ENCODE peak calls at places on chromosomes 7 and 10, in seven cellular contexts. M, T, V, E, K, R and L are unnamed samples.

GRCh38 chr10:29426420-29426819 is 137.6 kb downstream of the LYZL1 start:
- DNase-seq in R (no peak), V (no peak), E (no peak), K (no peak), M (no peak), T (no peak), L (no peak)

GRCh38 chr7:141295367-141295895 is 221.6 kb downstream of the TMEM178B start:
- DNase-seq in M (no peak), E (no peak), R (no peak), V (no peak), K (no peak), T (no peak), L (no peak)

GRCh38 chr10:115762029-115762428 is 511.0 kb downstream of the GFRA1 start:
- DNase-seq in K (peak), R (no peak), M (peak), E (no peak), T (no peak), V (no peak), L (no peak)

GRCh38 chr7:2660359-2661095 is 27.5 kb upstream of the AMZ1 start:
- DNase-seq in R (no peak), T (no peak), M (no peak), V (no peak), E (no peak), K (no peak), L (no peak)

GRCh38 chr10:103238506-103239252 is 7.0 kb upstream of the RPEL1 start:
- DNase-seq in R (no peak), E (peak), V (peak), K (no peak), M (peak), T (no peak), L (no peak)

GRCh38 chr7:152144557-152145245 is 119.2 kb downstream of the GALNT11 start:
- DNase-seq in E (no peak), K (no peak), M (no peak), V (no peak), R (no peak), T (no peak), L (no peak)

GRCh38 chr7:107234436-107234835 is 65.6 kb downstream of the HBP1 start:
- DNase-seq in E (no peak), V (no peak), K (no peak), T (no peak), R (no peak), M (peak), L (no peak)

GRCh38 chr7:64046041-64046389 is 781 bp downstream of the ZNF727 start:
- DNase-seq in M (no peak), V (no peak), E (no peak), K (no peak), R (no peak), T (no peak), L (no peak)

GRCh38 chr7:104137971-104138370 is 69.8 kb downstream of the ORC5 start:
- DNase-seq in M (peak), R (no peak), T (no peak), K (peak), E (no peak), V (no peak), L (no peak)

GRCh38 chr10:91579351-91579985 is 53.4 kb downstream of the PPP1R3C start:
- DNase-seq in M (peak), E (no peak), V (no peak), T (no peak), R (no peak), K (no peak), L (no peak)

GRCh38 chr7:42123716-42124115 is 113.3 kb downstream of the GLI3 start:
- DNase-seq in V (no peak), E (no peak), K (no peak), T (no peak), M (no peak), R (no peak), L (no peak)

GRCh38 chr7:42125321-42125720 is 111.7 kb downstream of the GLI3 start:
- DNase-seq in E (no peak), T (no peak), K (no peak), M (no peak), V (no peak), R (no peak), L (no peak)

GRCh38 chr7:42126475-42127231 is 110.4 kb downstream of the GLI3 start:
- DNase-seq in V (no peak), T (no peak), E (no peak), R (no peak), K (no peak), M (no peak), L (no peak)

GRCh38 chr7:42127232-42127622 is 109.8 kb downstream of the GLI3 start:
- DNase-seq in K (no peak), M (no peak), V (no peak), R (peak), E (no peak), T (no peak), L (no peak)

GRCh38 chr7:42128703-42129102 is 108.3 kb downstream of the GLI3 start:
- DNase-seq in K (peak), T (no peak), M (peak), E (no peak), R (peak), V (no peak), L (no peak)
- TF ChIP-seq CTCF in K (peak), T (peak), M (peak), E (peak), R (peak), V (no peak), L (peak)

GRCh38 chr7:38413784-38414183 is 140.3 kb upstream of the TARP start:
- DNase-seq in K (no peak), R (peak), E (no peak), T (no peak), M (no peak), V (no peak), L (peak)

GRCh38 chr7:38409524-38409923 is 136.1 kb upstream of the TARP start:
- DNase-seq in K (no peak), M (no peak), T (no peak), E (no peak), R (no peak), V (no peak), L (no peak)

GRCh38 chr7:38410056-38410455 is 136.6 kb upstream of the TARP start:
- DNase-seq in E (no peak), R (no peak), K (no peak), T (no peak), M (no peak), V (no peak), L (no peak)

DNA sequence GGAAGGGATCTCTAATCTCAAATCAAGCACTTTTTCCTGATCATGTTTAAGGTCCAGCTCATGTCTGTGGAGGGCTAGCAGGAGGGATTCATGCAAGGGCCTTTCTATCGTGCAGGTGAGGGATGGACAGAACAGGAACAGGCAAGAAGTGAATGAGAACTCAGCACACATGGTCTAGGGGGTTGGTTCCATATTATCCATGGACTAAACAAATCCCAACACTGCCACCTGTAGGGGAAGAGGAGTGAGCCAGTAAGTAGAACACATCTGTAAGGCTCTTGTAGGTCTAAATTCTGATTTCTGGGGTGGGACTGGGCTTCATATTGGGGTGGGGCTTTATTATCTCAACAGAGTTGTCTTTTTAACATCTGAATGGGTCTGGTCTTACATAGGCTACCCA is 138.0 kb upstream of the TARP start:
- DNase-seq in T (no peak), E (peak), R (peak), K (no peak), M (peak), V (no peak), L (no peak)
- TF ChIP-seq CTCF in T (no peak), E (no peak), R (peak), K (peak), M (peak), V (no peak), L (peak)

GRCh38 chr10:61142987-61143386 is 199.0 kb upstream of the RHOBTB1 start:
- DNase-seq in M (no peak), R (no peak), E (no peak), T (no peak), V (no peak), K (no peak), L (no peak)
- TF ChIP-seq CTCF in M (no peak), R (no peak), E (no peak), T (no peak), V (no peak), K (no peak), L (peak)

GRCh38 chr10:101094113-101094512 is 32.3 kb downstream of the KAZALD1 start:
- DNase-seq in M (no peak), E (no peak), R (no peak), T (no peak), K (no peak), V (no peak), L (no peak)

GRCh38 chr10:101092742-101093386 is 31.1 kb downstream of the KAZALD1 start:
- DNase-seq in V (no peak), M (no peak), R (no peak), E (no peak), K (no peak), T (no peak), L (no peak)

GRCh38 chr10:101096378-101096777 is 34.6 kb downstream of the KAZALD1 start:
- DNase-seq in V (no peak), R (no peak), K (no peak), M (no peak), E (no peak), T (no peak), L (no peak)

GRCh38 chr10:101097881-101098280 is 33.2 kb upstream of the TLX1 start:
- DNase-seq in T (no peak), V (no peak), M (no peak), E (no peak), K (no peak), R (no peak), L (no peak)

DNA sequence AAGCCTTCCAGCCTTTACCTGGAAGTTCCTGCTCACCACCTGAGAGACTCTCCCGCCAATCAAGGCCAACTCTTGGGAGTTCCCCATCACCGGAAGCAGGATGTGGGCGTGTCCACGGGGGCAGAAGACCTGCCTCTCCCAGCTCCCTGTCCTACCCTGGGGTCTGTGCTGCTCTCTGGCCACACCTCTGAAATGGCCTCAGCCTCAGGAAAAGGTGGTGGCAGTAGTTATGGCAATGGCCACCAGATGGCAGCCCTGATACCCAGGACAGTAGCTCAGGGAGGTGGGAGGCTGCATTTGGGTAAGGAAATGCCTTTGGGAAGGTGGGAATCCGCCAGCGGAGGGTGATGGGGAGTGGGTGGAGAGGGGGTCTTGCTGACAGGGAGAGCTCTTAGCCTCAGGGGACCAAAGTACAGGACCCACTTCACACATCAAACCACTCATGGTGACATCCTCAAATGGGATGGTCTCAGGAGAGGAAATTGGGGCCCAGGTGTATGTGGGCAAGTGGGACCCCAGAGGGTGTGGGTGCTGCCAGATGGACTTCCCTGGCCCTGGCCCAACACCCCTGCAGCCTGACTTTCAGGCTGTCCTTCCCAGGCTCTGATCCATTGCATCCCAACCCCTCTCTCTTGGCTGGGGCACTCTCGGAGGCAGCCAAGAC is 33.9 kb downstream of the KAZALD1 start:
- DNase-seq in R (peak), V (peak), T (peak), E (peak), M (peak), K (peak), L (peak)
- TF ChIP-seq CTCF in R (peak), V (peak), T (peak), E (peak), M (peak), K (peak), L (peak)

GRCh38 chr10:35226507-35226906 is 99.9 kb downstream of the CREM start:
- DNase-seq in T (no peak), M (no peak), K (no peak), E (no peak), V (no peak), R (no peak), L (no peak)

GRCh38 chr10:35231646-35232045 is 104.7 kb upstream of the CCNY start:
- DNase-seq in T (no peak), M (no peak), E (no peak), V (no peak), K (no peak), R (no peak), L (no peak)

GRCh38 chr10:35224045-35224740 is 97.5 kb downstream of the CREM start:
- DNase-seq in V (no peak), R (no peak), T (no peak), K (no peak), M (no peak), E (no peak), L (no peak)

GRCh38 chr10:35225204-35225603 is 98.6 kb downstream of the CREM start:
- DNase-seq in V (no peak), R (no peak), E (no peak), K (no peak), M (peak), T (no peak), L (no peak)

DNA sequence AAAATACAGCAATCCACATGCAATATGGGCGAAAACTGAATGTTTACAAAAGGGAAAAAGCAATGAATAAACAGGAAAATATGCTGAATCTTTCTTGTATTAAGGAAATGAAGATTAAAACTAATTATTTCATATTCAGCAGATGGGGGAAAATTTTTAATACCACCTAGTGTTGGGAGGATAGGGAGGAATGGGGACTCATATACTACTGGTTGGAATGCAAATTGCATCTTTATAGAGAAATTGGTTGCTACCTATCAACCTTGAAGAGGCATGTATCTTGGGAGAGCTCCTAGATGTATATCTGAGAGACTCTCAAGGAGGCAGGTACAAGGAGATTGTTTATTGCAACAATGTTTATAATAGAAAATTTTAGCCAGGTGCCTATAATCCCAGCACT is 101.4 kb downstream of the CREM start:
- DNase-seq in K (no peak), V (no peak), M (no peak), E (no peak), T (no peak), R (no peak), L (no peak)
- TF ChIP-seq CTCF in K (no peak), V (no peak), M (peak), E (no peak), T (no peak), R (no peak), L (no peak)